ENCODE peak calls at places on chromosomes 11 and 22, in five cellular contexts. One of them, this sample, is unnamed.

GRCh38 chr22:38773363-38773946 is 17.7 kb upstream of the SUN2 start:
- DNase-seq in lung microvascular endothelial cell: no peak
- DNase-seq in NCI-H2081: no peak
- DNase-seq in H54: no peak
- DNase-seq in HuH-7.5: no peak
- DNase-seq in this sample: no peak

GRCh38 chr22:17285661-17286060 is 66.4 kb upstream of the ADA2 start:
- DNase-seq in HuH-7.5: no peak
- DNase-seq in lung microvascular endothelial cell: no peak
- DNase-seq in H54: no peak
- DNase-seq in NCI-H2081: no peak
- DNase-seq in this sample: no peak

GRCh38 chr11:125569913-125570621 is 790 bp downstream of the EI24 start:
- DNase-seq in NCI-H2081: no peak
- DNase-seq in lung microvascular endothelial cell: peak
- DNase-seq in H54: no peak
- DNase-seq in HuH-7.5: no peak
- DNase-seq in this sample: no peak

GRCh38 chr11:57417056-57417455 is 9.9 kb downstream of the SLC43A3 start:
- DNase-seq in NCI-H2081: no peak
- DNase-seq in H54: no peak
- DNase-seq in lung microvascular endothelial cell: no peak
- DNase-seq in HuH-7.5: no peak
- DNase-seq in this sample: no peak

GRCh38 chr22:49768077-49768476 is 59.6 kb downstream of the BRD1 start:
- DNase-seq in lung microvascular endothelial cell: no peak
- DNase-seq in H54: no peak
- DNase-seq in HuH-7.5: no peak
- DNase-seq in NCI-H2081: no peak
- DNase-seq in this sample: no peak

GRCh38 chr11:7165911-7166310 is 77.1 kb downstream of the RBMXL2 start:
- DNase-seq in NCI-H2081: no peak
- DNase-seq in H54: no peak
- DNase-seq in HuH-7.5: no peak
- DNase-seq in lung microvascular endothelial cell: peak
- DNase-seq in this sample: no peak

GRCh38 chr11:66017354-66017753 is 5.5 kb downstream of the CST6 start:
- DNase-seq in lung microvascular endothelial cell: no peak
- DNase-seq in HuH-7.5: no peak
- DNase-seq in NCI-H2081: no peak
- DNase-seq in H54: no peak
- DNase-seq in this sample: no peak

GRCh38 chr11:122230387-122230760 is 114.4 kb upstream of the BLID start:
- DNase-seq in lung microvascular endothelial cell: no peak
- DNase-seq in H54: no peak
- DNase-seq in NCI-H2081: no peak
- DNase-seq in HuH-7.5: no peak
- DNase-seq in this sample: no peak

GRCh38 chr22:22896601-22897000 is 9.0 kb downstream of the IGLL5 start:
- DNase-seq in NCI-H2081: no peak
- DNase-seq in lung microvascular endothelial cell: no peak
- DNase-seq in H54: no peak
- DNase-seq in HuH-7.5: no peak
- DNase-seq in this sample: no peak

GRCh38 chr22:30561402-30562154 is 12.9 kb downstream of the GAL3ST1 start:
- DNase-seq in HuH-7.5: no peak
- DNase-seq in lung microvascular endothelial cell: no peak
- DNase-seq in NCI-H2081: no peak
- DNase-seq in H54: no peak
- DNase-seq in this sample: no peak

GRCh38 chr11:100639140-100639539 is 47.9 kb upstream of the ARHGAP42 start:
- DNase-seq in lung microvascular endothelial cell: peak
- DNase-seq in HuH-7.5: no peak
- DNase-seq in H54: no peak
- DNase-seq in NCI-H2081: no peak
- DNase-seq in this sample: no peak

GRCh38 chr22:37999640-38000272 is 15.4 kb upstream of the SOX10 start:
- DNase-seq in NCI-H2081: peak
- DNase-seq in HuH-7.5: no peak
- DNase-seq in H54: peak
- DNase-seq in lung microvascular endothelial cell: peak
- DNase-seq in this sample: no peak

GRCh38 chr11:63892233-63892632 is 24.7 kb downstream of the RCOR2 start:
- DNase-seq in NCI-H2081: no peak
- DNase-seq in lung microvascular endothelial cell: peak
- DNase-seq in H54: no peak
- DNase-seq in HuH-7.5: no peak
- DNase-seq in this sample: no peak

This sample was measured in GM06990.